ENCODE peak calls at places on chromosomes 5 and 9, in eight cellular contexts. V is chondrocyte, S is IMR-90, I is MM.1S, W is prostate gland, D is colonic mucosa, J is BE2C, G is fibroblast of mammary gland. Z is an unnamed sample.

GRCh38 chr9:124661184-124661755 is 109.8 kb downstream of the NR6A1 start:
- DNase-seq in V (no peak), S (peak), I (no peak), W (no peak), D (no peak), J (no peak), G (no peak), Z (no peak)

GRCh38 chr5:147481376-147481775 is 28.5 kb downstream of the DPYSL3 start:
- DNase-seq in V (no peak), S (peak), I (no peak), W (no peak), D (no peak), J (no peak), G (peak), Z (no peak)

GRCh38 chr9:126516936-126517750 is 96.6 kb upstream of the LMX1B start:
- DNase-seq in V (peak), S (peak), I (peak), W (no peak), D (no peak), J (peak), G (peak), Z (peak)

GRCh38 chr9:134040176-134040565 is 14.9 kb downstream of the BRD3OS start:
- DNase-seq in V (peak), S (no peak), I (no peak), W (no peak), D (no peak), J (no peak), G (no peak), Z (no peak)

GRCh38 chr9:16928179-16928945 is 57.9 kb upstream of the BNC2 start:
- DNase-seq in V (no peak), S (peak), I (no peak), W (no peak), D (no peak), J (no peak), G (peak), Z (no peak)

GRCh38 chr5:135574493-135574892 is 4.3 kb downstream of the CXCL14 start:
- DNase-seq in V (no peak), S (no peak), I (no peak), W (no peak), D (no peak), J (no peak), G (no peak), Z (no peak)

GRCh38 chr9:86176468-86176867 is 77.1 kb upstream of the GOLM1 start:
- DNase-seq in V (no peak), S (no peak), I (no peak), W (no peak), D (no peak), J (peak), G (no peak), Z (no peak)

GRCh38 chr5:132821791-132822190 is 8.7 kb downstream of the SHROOM1 start:
- DNase-seq in V (no peak), S (peak), I (no peak), W (no peak), D (no peak), J (no peak), G (peak), Z (no peak)

GRCh38 chr9:72442212-72442607 is 77.2 kb upstream of the ZFAND5 start:
- DNase-seq in V (no peak), S (peak), I (no peak), W (peak), D (no peak), J (no peak), G (peak), Z (no peak)

GRCh38 chr5:120684749-120685415 is 220.8 kb downstream of the PRR16 start:
- DNase-seq in V (no peak), S (peak), I (no peak), W (no peak), D (no peak), J (peak), G (peak), Z (peak)

GRCh38 chr5:128358826-128359225 is 179.2 kb downstream of the FBN2 start:
- DNase-seq in V (no peak), S (peak), I (no peak), W (no peak), D (no peak), J (no peak), G (peak), Z (no peak)

GRCh38 chr5:133052317-133053175 is 733 bp downstream of the HSPA4 start:
- DNase-seq in V (no peak), S (peak), I (peak), W (peak), D (peak), J (peak), G (peak), Z (peak)

GRCh38 chr9:17810728-17811634 is 232.1 kb downstream of the SH3GL2 start:
- DNase-seq in V (no peak), S (peak), I (peak), W (peak), D (peak), J (peak), G (peak), Z (peak)

GRCh38 chr9:72476100-72476499 is 45.3 kb upstream of the TMC1 start:
- DNase-seq in V (no peak), S (no peak), I (no peak), W (no peak), D (peak), J (no peak), G (no peak), Z (no peak)

GRCh38 chr9:114387678-114388431 is at the start of gene AKNA:
- DNase-seq in V (no peak), S (peak), I (peak), W (peak), D (peak), J (no peak), G (peak), Z (no peak)

GRCh38 chr5:76084496-76085285 is 1.5 kb downstream of the SV2C start:
- DNase-seq in V (no peak), S (no peak), I (peak), W (no peak), D (no peak), J (peak), G (no peak), Z (no peak)

GRCh38 chr9:100852088-100852487 is 176.4 kb upstream of the PLPPR1 start:
- DNase-seq in V (no peak), S (no peak), I (no peak), W (no peak), D (no peak), J (no peak), G (no peak), Z (no peak)

GRCh38 chr5:118529361-118530154 is 458.8 kb downstream of the DTWD2 start:
- DNase-seq in V (no peak), S (no peak), I (no peak), W (no peak), D (no peak), J (peak), G (no peak), Z (no peak)

GRCh38 chr9:72464819-72465218 is 56.6 kb upstream of the TMC1 start:
- DNase-seq in V (no peak), S (no peak), I (no peak), W (no peak), D (no peak), J (no peak), G (no peak), Z (no peak)

GRCh38 chr5:7453947-7454346 is 58.0 kb downstream of the ADCY2 start:
- DNase-seq in V (no peak), S (no peak), I (no peak), W (no peak), D (no peak), J (no peak), G (no peak), Z (no peak)

GRCh38 chr9:13939129-13939528 is 374.8 kb downstream of the NFIB start:
- DNase-seq in V (no peak), S (peak), I (peak), W (no peak), D (no peak), J (no peak), G (peak), Z (no peak)

GRCh38 chr5:138601444-138601843 is 26.2 kb upstream of the HSPA9 start:
- DNase-seq in V (no peak), S (peak), I (no peak), W (no peak), D (no peak), J (no peak), G (peak), Z (peak)

GRCh38 chr5:150082364-150082763 is 4.0 kb downstream of the CSF1R start:
- DNase-seq in V (no peak), S (no peak), I (no peak), W (no peak), D (peak), J (no peak), G (no peak), Z (no peak)

GRCh38 chr9:78909566-78909965 is 612.6 kb downstream of the PSAT1 start:
- DNase-seq in V (no peak), S (peak), I (no peak), W (no peak), D (no peak), J (no peak), G (no peak), Z (no peak)

GRCh38 chr5:80960531-80961375 is 590 bp downstream of the RASGRF2 start:
- DNase-seq in V (no peak), S (peak), I (no peak), W (no peak), D (peak), J (peak), G (no peak), Z (peak)

GRCh38 chr5:67732471-67732870 is 483.1 kb upstream of the PIK3R1 start:
- DNase-seq in V (no peak), S (no peak), I (no peak), W (no peak), D (no peak), J (no peak), G (no peak), Z (no peak)

GRCh38 chr9:7067169-7067568 is 309.4 kb downstream of the KDM4C start:
- DNase-seq in V (no peak), S (no peak), I (no peak), W (no peak), D (no peak), J (no peak), G (no peak), Z (no peak)

GRCh38 chr5:176884571-176884890 is 14.6 kb downstream of the HK3 start:
- DNase-seq in V (no peak), S (no peak), I (no peak), W (no peak), D (no peak), J (no peak), G (no peak), Z (no peak)

GRCh38 chr5:34843482-34843881 is 4.5 kb downstream of the TTC23L start:
- DNase-seq in V (no peak), S (peak), I (no peak), W (no peak), D (no peak), J (no peak), G (peak), Z (no peak)

GRCh38 chr5:37494756-37495155 is 115.6 kb downstream of the WDR70 start:
- DNase-seq in V (no peak), S (no peak), I (no peak), W (peak), D (no peak), J (no peak), G (peak), Z (no peak)

GRCh38 chr9:112971415-112971814 is 40.6 kb downstream of the ZNF883 start:
- DNase-seq in V (no peak), S (peak), I (no peak), W (no peak), D (peak), J (peak), G (peak), Z (peak)

GRCh38 chr9:112969730-112970129 is 42.3 kb downstream of the ZNF883 start:
- DNase-seq in V (no peak), S (no peak), I (no peak), W (no peak), D (no peak), J (no peak), G (no peak), Z (no peak)

GRCh38 chr9:112970939-112971338 is 41.1 kb downstream of the ZNF883 start:
- DNase-seq in V (no peak), S (no peak), I (no peak), W (no peak), D (no peak), J (no peak), G (peak), Z (no peak)
- TF ChIP-seq CTCF in V (peak), S (peak), I (no peak), W (no peak), D (no peak), J (peak), G (peak), Z (no peak)

GRCh38 chr5:16225927-16226326 is 46.3 kb upstream of the MARCHF11 start:
- DNase-seq in V (no peak), S (no peak), I (peak), W (no peak), D (no peak), J (no peak), G (no peak), Z (no peak)
- TF ChIP-seq CTCF in V (no peak), S (no peak), I (no peak), W (no peak), D (no peak), J (no peak), G (no peak), Z (no peak)

DNA sequence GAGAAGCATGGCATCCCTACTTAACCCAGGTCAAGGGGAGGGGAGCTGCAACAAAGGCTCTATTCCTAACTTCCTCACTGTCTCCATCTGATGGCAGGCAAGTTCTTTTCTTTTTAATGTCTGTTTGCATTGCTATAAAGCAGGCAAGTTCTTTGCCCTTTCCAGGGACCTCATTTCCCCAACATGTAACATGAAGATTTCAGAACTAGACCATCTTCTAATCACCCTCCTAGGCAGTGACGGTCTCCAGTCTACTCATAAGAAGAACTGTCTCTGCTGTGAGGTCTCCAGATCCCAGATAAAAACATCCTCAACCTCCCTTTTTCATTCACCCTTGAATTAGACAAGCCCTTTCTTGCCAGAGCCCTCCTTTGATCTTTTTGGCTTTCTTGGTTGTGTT is 42.1 kb downstream of the PPP1R2B start:
- DNase-seq in V (no peak), S (no peak), I (no peak), W (no peak), D (no peak), J (no peak), G (no peak), Z (no peak)
- TF ChIP-seq CTCF in V (no peak), S (no peak), I (peak), W (no peak), D (no peak), J (no peak), G (no peak), Z (no peak)

DNA sequence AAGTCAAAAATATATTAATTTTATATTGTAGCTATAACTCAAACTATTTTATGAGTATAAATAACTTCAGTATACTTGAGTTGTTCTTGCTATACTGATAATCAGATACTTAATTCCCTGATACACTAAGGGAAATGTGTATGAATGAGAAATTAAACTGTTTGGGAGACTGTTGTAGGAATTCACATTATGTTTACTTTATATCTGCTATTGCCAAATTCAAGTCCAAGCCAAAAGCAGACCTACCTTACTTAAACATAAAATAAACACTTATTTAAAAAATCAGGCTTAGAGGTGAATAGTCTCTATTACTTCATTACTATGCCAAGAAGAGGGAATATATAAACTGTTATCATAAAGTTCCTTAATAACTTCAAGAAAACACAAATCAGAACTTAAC is 13.2 kb downstream of the NR3C1 start:
- DNase-seq in V (no peak), S (no peak), I (no peak), W (no peak), D (no peak), J (no peak), G (no peak), Z (no peak)
- TF ChIP-seq CTCF in V (no peak), S (no peak), I (no peak), W (no peak), D (no peak), J (no peak), G (no peak), Z (no peak)

DNA sequence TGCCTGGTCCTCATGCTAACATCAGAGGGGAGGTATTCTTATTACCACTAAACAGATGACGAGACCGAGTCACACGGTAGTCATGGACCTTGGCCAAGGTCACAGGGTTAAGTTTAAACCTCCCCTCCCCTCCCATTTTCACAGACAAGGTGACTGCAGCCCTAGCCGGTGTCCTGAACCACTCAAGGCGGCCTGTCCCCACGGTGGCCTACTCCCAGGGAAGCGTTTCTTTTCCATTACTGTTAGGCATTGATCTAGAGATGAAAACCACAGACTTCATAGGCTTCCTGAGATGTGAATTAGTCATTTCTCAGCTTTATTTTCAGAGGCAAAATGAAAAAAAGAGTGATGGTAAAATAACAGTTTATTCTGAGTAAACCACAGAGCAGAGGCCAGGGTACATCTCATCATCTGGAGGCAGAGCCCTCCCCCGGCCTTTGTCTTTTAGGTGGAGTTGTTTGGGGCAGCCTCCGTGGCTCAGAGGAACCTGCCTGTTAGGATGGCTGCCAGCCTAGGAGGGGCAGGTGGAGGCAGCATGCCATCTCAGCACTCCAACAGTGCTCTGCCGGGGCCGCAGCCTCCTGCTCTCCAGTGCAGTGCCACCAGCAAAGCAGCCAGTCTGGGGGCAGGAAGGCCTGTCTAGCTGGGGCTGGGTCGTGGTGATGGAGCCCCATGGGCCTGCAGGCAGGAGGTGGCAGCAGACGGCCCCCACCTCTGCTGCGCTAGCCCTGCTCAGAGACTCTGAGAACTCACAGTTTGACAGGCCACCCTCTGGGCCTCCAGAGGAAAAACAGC is 71.2 kb downstream of the RAPGEF1 start:
- DNase-seq in V (no peak), S (peak), I (no peak), W (no peak), D (no peak), J (peak), G (peak), Z (no peak)
- TF ChIP-seq CTCF in V (peak), S (no peak), I (no peak), W (no peak), D (no peak), J (peak), G (no peak), Z (no peak)